ENCODE peak calls at places on chromosomes 13 and 19, in five cellular contexts. One of them, this sample, is unnamed.
A peak's percentile ranks its signal among the peaks of the same experiment; 100 is the strongest.

GRCh38 chr19:54507824-54508223 is 5.2 kb downstream of the LAIR2 start:
- DNase-seq in transverse colon: no peak
- DNase-seq in left lung: no peak
- DNase-seq in mammary epithelial cell: no peak
- DNase-seq in neural progenitor cell: no peak
- DNase-seq in this sample: no peak

GRCh38 chr13:94700051-94700535 is 12.3 kb downstream of the SOX21 start:
- DNase-seq in neural progenitor cell: no peak
- DNase-seq in mammary epithelial cell: no peak
- DNase-seq in left lung: no peak
- DNase-seq in transverse colon: no peak
- DNase-seq in this sample: no peak

GRCh38 chr13:110518150-110518525 is 43.4 kb downstream of the RAB20 start:
- DNase-seq in mammary epithelial cell: no peak
- DNase-seq in neural progenitor cell: no peak
- DNase-seq in left lung: no peak
- DNase-seq in transverse colon: no peak
- DNase-seq in this sample: no peak

GRCh38 chr19:39969681-39970423 is 1.1 kb upstream of the PSMC4 start:
- DNase-seq in neural progenitor cell: no peak
- DNase-seq in left lung: no peak
- DNase-seq in transverse colon: no peak
- DNase-seq in mammary epithelial cell: no peak
- DNase-seq in this sample: no peak

GRCh38 chr19:33767898-33768413 is 28.7 kb upstream of the KCTD15 start:
- DNase-seq in mammary epithelial cell: no peak
- DNase-seq in transverse colon: no peak
- DNase-seq in left lung: no peak
- DNase-seq in neural progenitor cell: peak; percentile 92
- DNase-seq in this sample: no peak

GRCh38 chr13:72104656-72105180 is 237.7 kb upstream of the DACH1 start:
- DNase-seq in left lung: no peak
- DNase-seq in transverse colon: no peak
- DNase-seq in mammary epithelial cell: peak; percentile 78
- DNase-seq in neural progenitor cell: no peak
- DNase-seq in this sample: no peak

GRCh38 chr13:51303063-51303552 is 36.4 kb upstream of the SERPINE3 start:
- DNase-seq in neural progenitor cell: peak; percentile 91
- DNase-seq in left lung: no peak
- DNase-seq in mammary epithelial cell: no peak
- DNase-seq in transverse colon: no peak
- DNase-seq in this sample: no peak

GRCh38 chr13:59000770-59001169 is 1163.0 kb downstream of the DIAPH3 start:
- DNase-seq in transverse colon: no peak
- DNase-seq in neural progenitor cell: no peak
- DNase-seq in mammary epithelial cell: no peak
- DNase-seq in left lung: no peak
- DNase-seq in this sample: no peak

GRCh38 chr19:13040916-13041292 is 45.6 kb downstream of the NFIX start:
- DNase-seq in left lung: no peak
- DNase-seq in mammary epithelial cell: no peak
- DNase-seq in transverse colon: no peak
- DNase-seq in neural progenitor cell: no peak
- DNase-seq in this sample: no peak

GRCh38 chr19:48508729-48509310 is 2.8 kb downstream of the LMTK3 start:
- DNase-seq in left lung: no peak
- DNase-seq in mammary epithelial cell: no peak
- DNase-seq in neural progenitor cell: no peak
- DNase-seq in transverse colon: no peak
- DNase-seq in this sample: no peak

GRCh38 chr13:24265453-24265852 is 43.9 kb upstream of the C1QTNF9 start:
- DNase-seq in transverse colon: no peak
- DNase-seq in mammary epithelial cell: no peak
- DNase-seq in left lung: no peak
- DNase-seq in neural progenitor cell: no peak
- DNase-seq in this sample: no peak

GRCh38 chr19:6048808-6049405 is 61.4 kb downstream of the RFX2 start:
- DNase-seq in transverse colon: peak; percentile 83
- DNase-seq in neural progenitor cell: peak; percentile 89
- DNase-seq in mammary epithelial cell: peak; percentile 65
- DNase-seq in left lung: peak; percentile 90
- DNase-seq in this sample: peak; percentile 69

GRCh38 chr19:37127999-37128820 is 44.3 kb downstream of the ZNF585A start:
- DNase-seq in transverse colon: no peak
- DNase-seq in left lung: no peak
- DNase-seq in neural progenitor cell: no peak
- DNase-seq in mammary epithelial cell: no peak
- DNase-seq in this sample: no peak

GRCh38 chr19:18496167-18496979 is 25.5 kb downstream of the ELL start:
- DNase-seq in mammary epithelial cell: peak; percentile 90
- DNase-seq in transverse colon: peak; percentile 73
- DNase-seq in left lung: no peak
- DNase-seq in neural progenitor cell: no peak
- DNase-seq in this sample: no peak

GRCh38 chr13:75702476-75702875 is 66.3 kb downstream of the LMO7 start:
- DNase-seq in transverse colon: no peak
- DNase-seq in neural progenitor cell: no peak
- DNase-seq in left lung: no peak
- DNase-seq in mammary epithelial cell: no peak
- DNase-seq in this sample: no peak

GRCh38 chr19:4120531-4120930 is 3.4 kb downstream of the MAP2K2 start:
- DNase-seq in left lung: no peak
- DNase-seq in transverse colon: no peak
- DNase-seq in neural progenitor cell: no peak
- DNase-seq in mammary epithelial cell: no peak
- DNase-seq in this sample: no peak

GRCh38 chr13:77386880-77387606 is 60.1 kb upstream of the MYCBP2 start:
- DNase-seq in left lung: no peak
- DNase-seq in neural progenitor cell: no peak
- DNase-seq in transverse colon: no peak
- DNase-seq in mammary epithelial cell: no peak
- DNase-seq in this sample: no peak

GRCh38 chr13:36059366-36059765 is 71.8 kb downstream of the DCLK1 start:
- DNase-seq in left lung: no peak
- DNase-seq in neural progenitor cell: no peak
- DNase-seq in transverse colon: no peak
- DNase-seq in mammary epithelial cell: no peak
- DNase-seq in this sample: no peak

GRCh38 chr13:67769987-67770341 is 539.8 kb upstream of the PCDH9 start:
- DNase-seq in mammary epithelial cell: no peak
- DNase-seq in neural progenitor cell: no peak
- DNase-seq in left lung: no peak
- DNase-seq in transverse colon: no peak
- DNase-seq in this sample: no peak

GRCh38 chr19:33888665-33889064 is 92.0 kb downstream of the KCTD15 start:
- DNase-seq in transverse colon: no peak
- DNase-seq in mammary epithelial cell: no peak
- DNase-seq in left lung: no peak
- DNase-seq in neural progenitor cell: no peak
- DNase-seq in this sample: no peak

GRCh38 chr19:1082165-1082927 is 12.8 kb downstream of the POLR2E start:
- DNase-seq in transverse colon: peak; percentile 96
- DNase-seq in mammary epithelial cell: peak; percentile 68
- DNase-seq in neural progenitor cell: peak; percentile 98
- DNase-seq in left lung: peak; percentile 92
- DNase-seq in this sample: no peak

GRCh38 chr13:111399334-111399733 is 78.9 kb downstream of the TEX29 start:
- DNase-seq in neural progenitor cell: no peak
- DNase-seq in left lung: peak; percentile 62
- DNase-seq in transverse colon: no peak
- DNase-seq in mammary epithelial cell: no peak
- DNase-seq in this sample: no peak

GRCh38 chr13:99341969-99342722 is 34.9 kb upstream of the GPR183 start:
- DNase-seq in left lung: no peak
- DNase-seq in neural progenitor cell: no peak
- DNase-seq in transverse colon: no peak
- DNase-seq in mammary epithelial cell: no peak
- DNase-seq in this sample: no peak

GRCh38 chr19:7977723-7978040 is 27.8 kb downstream of the ELAVL1 start:
- DNase-seq in neural progenitor cell: no peak
- DNase-seq in transverse colon: no peak
- DNase-seq in left lung: peak; percentile 18
- DNase-seq in mammary epithelial cell: no peak
- DNase-seq in this sample: no peak

GRCh38 chr13:110506859-110507566 is 54.5 kb downstream of the RAB20 start:
- DNase-seq in left lung: no peak
- DNase-seq in neural progenitor cell: no peak
- DNase-seq in mammary epithelial cell: peak; percentile 13
- DNase-seq in transverse colon: peak; percentile 90
- DNase-seq in this sample: peak; percentile 41

GRCh38 chr13:30932481-30933333 is at the start of gene TEX26:
- DNase-seq in transverse colon: no peak
- DNase-seq in neural progenitor cell: peak; percentile 90
- DNase-seq in mammary epithelial cell: no peak
- DNase-seq in left lung: peak; percentile 76
- DNase-seq in this sample: peak; percentile 8

GRCh38 chr19:39335168-39335567 is 675 bp downstream of the GMFG start:
- DNase-seq in mammary epithelial cell: no peak
- DNase-seq in transverse colon: no peak
- DNase-seq in neural progenitor cell: no peak
- DNase-seq in left lung: no peak
- DNase-seq in this sample: no peak

GRCh38 chr13:113074876-113075275 is 30.7 kb upstream of the F7 start:
- DNase-seq in neural progenitor cell: no peak
- DNase-seq in mammary epithelial cell: no peak
- DNase-seq in transverse colon: no peak
- DNase-seq in left lung: peak; percentile 61
- DNase-seq in this sample: no peak

GRCh38 chr19:1690570-1691307 is 38.3 kb upstream of the TCF3 start:
- DNase-seq in neural progenitor cell: peak; percentile 83
- DNase-seq in transverse colon: peak; percentile 60
- DNase-seq in left lung: no peak
- DNase-seq in mammary epithelial cell: peak; percentile 28
- DNase-seq in this sample: no peak

GRCh38 chr19:54418930-54419800 is 3.9 kb downstream of the TTYH1 start:
- DNase-seq in neural progenitor cell: no peak
- DNase-seq in left lung: no peak
- DNase-seq in transverse colon: no peak
- DNase-seq in mammary epithelial cell: no peak
- DNase-seq in this sample: no peak

GRCh38 chr19:33426621-33427475 is 53.3 kb downstream of the CEBPG start:
- DNase-seq in left lung: peak; percentile 69
- DNase-seq in mammary epithelial cell: no peak
- DNase-seq in transverse colon: no peak
- DNase-seq in neural progenitor cell: no peak
- DNase-seq in this sample: no peak

GRCh38 chr13:54733639-54734038 is 1705.0 kb downstream of the OLFM4 start:
- DNase-seq in transverse colon: no peak
- DNase-seq in left lung: no peak
- DNase-seq in mammary epithelial cell: no peak
- DNase-seq in neural progenitor cell: peak; percentile 60
- DNase-seq in this sample: no peak

GRCh38 chr13:67726979-67727378 is 496.8 kb upstream of the PCDH9 start:
- DNase-seq in mammary epithelial cell: no peak
- DNase-seq in neural progenitor cell: no peak
- DNase-seq in left lung: no peak
- DNase-seq in transverse colon: peak; percentile 67
- DNase-seq in this sample: no peak

GRCh38 chr13:111412251-111412650 is 91.8 kb downstream of the TEX29 start:
- DNase-seq in transverse colon: no peak
- DNase-seq in neural progenitor cell: no peak
- DNase-seq in left lung: no peak
- DNase-seq in mammary epithelial cell: no peak
- DNase-seq in this sample: no peak

GRCh38 chr19:52622261-52622660 is 15.9 kb downstream of the ZNF83 start:
- DNase-seq in left lung: no peak
- DNase-seq in mammary epithelial cell: no peak
- DNase-seq in neural progenitor cell: peak; percentile 13
- DNase-seq in transverse colon: no peak
- DNase-seq in this sample: no peak

GRCh38 chr13:114339779-114340534 is 25.7 kb downstream of the CHAMP1 start:
- DNase-seq in transverse colon: peak; percentile 59
- DNase-seq in left lung: no peak
- DNase-seq in mammary epithelial cell: peak; percentile 33
- DNase-seq in neural progenitor cell: no peak
- DNase-seq in this sample: no peak

GRCh38 chr19:38209671-38210457 is 14.2 kb downstream of the DPF1 start:
- DNase-seq in transverse colon: peak; percentile 47
- DNase-seq in mammary epithelial cell: no peak
- DNase-seq in neural progenitor cell: peak; percentile 87
- DNase-seq in left lung: no peak
- DNase-seq in this sample: peak; percentile 64

GRCh38 chr13:84776578-84776977 is 894.3 kb upstream of the SLITRK1 start:
- DNase-seq in left lung: no peak
- DNase-seq in transverse colon: no peak
- DNase-seq in neural progenitor cell: no peak
- DNase-seq in mammary epithelial cell: no peak
- DNase-seq in this sample: no peak

DNA sequence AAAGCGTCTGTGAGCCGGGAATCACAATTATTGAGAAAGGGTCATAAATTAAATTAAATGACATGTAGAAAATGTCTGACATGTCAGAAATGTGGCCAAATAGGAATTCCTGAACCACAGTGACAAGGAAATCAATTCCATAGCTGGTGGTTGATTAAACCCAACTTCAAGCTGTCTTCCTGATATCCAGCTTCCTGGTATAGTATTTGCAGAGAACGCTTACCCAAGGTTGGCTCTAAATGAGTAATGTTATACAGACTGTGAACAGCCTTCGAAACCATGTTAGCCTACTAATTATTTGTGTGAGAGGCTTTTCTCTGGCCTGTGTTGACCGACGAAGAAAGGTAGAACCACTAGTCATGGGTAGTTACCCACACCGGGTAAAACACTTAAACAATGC is 347.2 kb downstream of the RFC3 start:
- DNase-seq in transverse colon: no peak
- DNase-seq in neural progenitor cell: no peak
- DNase-seq in left lung: no peak
- DNase-seq in mammary epithelial cell: no peak
- DNase-seq in this sample: no peak
- H3K27ac ChIP-seq in transverse colon: no peak overlapping the region
- H3K27ac ChIP-seq in neural progenitor cell: peak overlapping the region; percentile 16
- H3K27ac ChIP-seq in left lung: no peak overlapping the region
- H3K27ac ChIP-seq in mammary epithelial cell: no peak overlapping the region
- H3K27ac ChIP-seq in this sample: no peak overlapping the region

GRCh38 chr19:16017138-16017490 is 59.2 kb upstream of the TPM4 start:
- DNase-seq in left lung: no peak
- DNase-seq in transverse colon: no peak
- DNase-seq in neural progenitor cell: no peak
- DNase-seq in mammary epithelial cell: no peak
- DNase-seq in this sample: no peak
- H3K27ac ChIP-seq in left lung: no peak overlapping the region
- H3K27ac ChIP-seq in transverse colon: no peak overlapping the region
- H3K27ac ChIP-seq in neural progenitor cell: no peak overlapping the region
- H3K27ac ChIP-seq in mammary epithelial cell: no peak overlapping the region
- H3K27ac ChIP-seq in this sample: no peak overlapping the region

GRCh38 chr13:45932172-45932571 is 80.6 kb upstream of the SIAH3 start:
- DNase-seq in transverse colon: no peak
- DNase-seq in mammary epithelial cell: no peak
- DNase-seq in neural progenitor cell: no peak
- DNase-seq in left lung: no peak
- DNase-seq in this sample: no peak
- H3K27ac ChIP-seq in transverse colon: no peak overlapping the region
- H3K27ac ChIP-seq in mammary epithelial cell: no peak overlapping the region
- H3K27ac ChIP-seq in neural progenitor cell: no peak overlapping the region
- H3K27ac ChIP-seq in left lung: peak overlapping the region; percentile 48
- H3K27ac ChIP-seq in this sample: no peak overlapping the region

GRCh38 chr13:101425623-101426022 is 9.3 kb upstream of the NALCN start:
- DNase-seq in left lung: no peak
- DNase-seq in neural progenitor cell: no peak
- DNase-seq in mammary epithelial cell: no peak
- DNase-seq in transverse colon: no peak
- DNase-seq in this sample: no peak
- H3K27ac ChIP-seq in left lung: no peak overlapping the region
- H3K27ac ChIP-seq in neural progenitor cell: no peak overlapping the region
- H3K27ac ChIP-seq in mammary epithelial cell: no peak overlapping the region
- H3K27ac ChIP-seq in transverse colon: no peak overlapping the region
- H3K27ac ChIP-seq in this sample: peak overlapping the region; percentile 98